ENCODE peak calls at places on chromosomes 1 and 21, in eight cellular contexts. V is activated naive CD8-positive, alpha-beta T cell treated with anti-CD3 and anti-CD28 coated beads, Interleukin-2, amount 50 U/mL, for 24 hours; Z is stimulated activated CD4-positive, alpha-beta T cell treated with anti-CD3 and anti-CD28 coated beads, TNF-alpha, amount 100 ng/mL, for 1 hour; W is Ammon's horn; C is lower lobe of right lung; K is naive thymus-derived CD8-positive, alpha-beta T cell; D is fibroblast of pulmonary artery; S is fibroblast of lung. Y is an unnamed sample.

GRCh38 chr1:186375929-186376330 is 292 bp downstream of the ODR4 start:
- DNase-seq in V (no peak), Z (no peak), W (no peak), C (no peak), K (no peak), D (no peak), S (no peak), Y (no peak)

GRCh38 chr1:94983343-94983742 is 56.4 kb upstream of the CNN3 start:
- DNase-seq in V (no peak), Z (no peak), W (no peak), C (no peak), K (no peak), D (peak; percentile 71), S (peak; percentile 64), Y (no peak)

GRCh38 chr1:165930961-165931360 is 103.5 kb downstream of the UCK2 start:
- DNase-seq in V (no peak), Z (no peak), W (no peak), C (no peak), K (no peak), D (no peak), S (no peak), Y (no peak)

GRCh38 chr1:111032295-111032897 is 68.7 kb upstream of the LRIF1 start:
- DNase-seq in V (peak; percentile 29), Z (no peak), W (peak; percentile 7), C (no peak), K (peak; percentile 70), D (peak; percentile 48), S (peak; percentile 38), Y (no peak)

GRCh38 chr1:34907487-34908090 is 21.9 kb downstream of the DLGAP3 start:
- DNase-seq in V (no peak), Z (no peak), W (no peak), C (no peak), K (no peak), D (peak; percentile 9), S (no peak), Y (no peak)

GRCh38 chr1:55081188-55081904 is 42.0 kb downstream of the PCSK9 start:
- DNase-seq in V (no peak), Z (no peak), W (no peak), C (no peak), K (no peak), D (peak; percentile 87), S (peak; percentile 59), Y (peak; percentile 41)

GRCh38 chr1:2471587-2472001 is 4.5 kb upstream of the PLCH2 start:
- DNase-seq in V (no peak), Z (no peak), W (no peak), C (no peak), K (no peak), D (no peak), S (no peak), Y (no peak)

GRCh38 chr1:67214420-67215174 is 48.3 kb downstream of the IL23R start:
- DNase-seq in V (peak; percentile 49), Z (no peak), W (no peak), C (no peak), K (peak; percentile 72), D (peak; percentile 46), S (peak; percentile 31), Y (no peak)

GRCh38 chr1:31785947-31786290 is 21.8 kb upstream of the ADGRB2 start:
- DNase-seq in V (no peak), Z (no peak), W (no peak), C (peak; percentile 8), K (no peak), D (no peak), S (no peak), Y (no peak)

GRCh38 chr1:25012966-25013962 is 83.2 kb upstream of the RUNX3 start:
- DNase-seq in V (no peak), Z (no peak), W (no peak), C (no peak), K (no peak), D (no peak), S (no peak), Y (no peak)

GRCh38 chr1:193275773-193276172 is 89.4 kb upstream of the B3GALT2 start:
- DNase-seq in V (no peak), Z (no peak), W (no peak), C (no peak), K (no peak), D (no peak), S (no peak), Y (no peak)

GRCh38 chr1:246609632-246610031 is 43.4 kb downstream of the CNST start:
- DNase-seq in V (no peak), Z (no peak), W (no peak), C (no peak), K (no peak), D (peak; percentile 17), S (no peak), Y (no peak)

GRCh38 chr1:66380452-66381212 is 153.3 kb upstream of the SGIP1 start:
- DNase-seq in V (no peak), Z (no peak), W (peak; percentile 44), C (no peak), K (no peak), D (no peak), S (no peak), Y (no peak)

GRCh38 chr1:245512181-245512888 is 357.6 kb downstream of the KIF26B start:
- DNase-seq in V (no peak), Z (no peak), W (peak; percentile 54), C (no peak), K (no peak), D (no peak), S (peak; percentile 32), Y (no peak)

GRCh38 chr1:223712184-223712855 is at the start of gene CAPN2:
- DNase-seq in V (peak; percentile 70), Z (peak; percentile 27), W (peak; percentile 76), C (peak; percentile 90), K (no peak), D (peak; percentile 87), S (peak; percentile 89), Y (peak; percentile 60)

GRCh38 chr1:206002833-206003532 is at the start of gene RAB7B:
- DNase-seq in V (no peak), Z (no peak), W (peak; percentile 59), C (peak; percentile 76), K (no peak), D (peak; percentile 81), S (peak; percentile 69), Y (no peak)

GRCh38 chr1:205518616-205519540 is 14.4 kb downstream of the CDK18 start:
- DNase-seq in V (no peak), Z (no peak), W (peak; percentile 95), C (no peak), K (no peak), D (no peak), S (no peak), Y (no peak)

GRCh38 chr1:91725961-91726704 is 159.8 kb downstream of the TGFBR3 start:
- DNase-seq in V (no peak), Z (no peak), W (peak; percentile 54), C (no peak), K (no peak), D (peak; percentile 90), S (peak; percentile 98), Y (peak; percentile 56)

GRCh38 chr1:189939967-189940366 is 537.7 kb downstream of the BRINP3 start:
- DNase-seq in V (no peak), Z (no peak), W (no peak), C (no peak), K (no peak), D (peak; percentile 61), S (peak; percentile 49), Y (no peak)

GRCh38 chr1:2610036-2610720 is 22.6 kb downstream of the MMEL1 start:
- DNase-seq in V (no peak), Z (no peak), W (no peak), C (peak; percentile 48), K (no peak), D (no peak), S (no peak), Y (no peak)

GRCh38 chr1:52034050-52034384 is 407 bp upstream of the KTI12 start:
- DNase-seq in V (no peak), Z (no peak), W (no peak), C (no peak), K (no peak), D (no peak), S (no peak), Y (no peak)

GRCh38 chr1:172991674-172992400 is 58.9 kb downstream of the TNFSF18 start:
- DNase-seq in V (no peak), Z (no peak), W (no peak), C (no peak), K (no peak), D (peak; percentile 75), S (no peak), Y (no peak)

GRCh38 chr1:15751739-15752138 is 6.9 kb upstream of the FBLIM1 start:
- DNase-seq in V (no peak), Z (no peak), W (no peak), C (no peak), K (no peak), D (no peak), S (no peak), Y (no peak)

GRCh38 chr21:38468989-38469388 is 29.3 kb downstream of the ERG start:
- DNase-seq in V (no peak), Z (no peak), W (no peak), C (no peak), K (no peak), D (no peak), S (no peak), Y (no peak)

GRCh38 chr1:168786476-168787330 is 57.7 kb upstream of the DPT start:
- DNase-seq in V (no peak), Z (no peak), W (no peak), C (no peak), K (no peak), D (no peak), S (no peak), Y (no peak)

GRCh38 chr1:78649628-78650027 is at the start of gene IFI44:
- DNase-seq in V (peak; percentile 70), Z (peak; percentile 44), W (peak; percentile 86), C (peak; percentile 86), K (peak; percentile 87), D (peak; percentile 92), S (peak; percentile 90), Y (peak; percentile 68)

GRCh38 chr1:179743679-179744400 is 749 bp downstream of the FAM163A start:
- DNase-seq in V (no peak), Z (no peak), W (no peak), C (no peak), K (no peak), D (no peak), S (no peak), Y (no peak)

GRCh38 chr1:30550365-30551220 is 172.8 kb downstream of the MATN1 start:
- DNase-seq in V (no peak), Z (no peak), W (no peak), C (no peak), K (no peak), D (no peak), S (no peak), Y (no peak)

GRCh38 chr21:24781146-24781545 is 826.1 kb downstream of the MRPL39 start:
- DNase-seq in V (no peak), Z (no peak), W (no peak), C (no peak), K (no peak), D (no peak), S (no peak), Y (no peak)

GRCh38 chr1:184118051-184118450 is 66.5 kb downstream of the TSEN15 start:
- DNase-seq in V (no peak), Z (no peak), W (no peak), C (no peak), K (no peak), D (peak; percentile 94), S (peak; percentile 98), Y (no peak)

GRCh38 chr21:41932191-41932575 is 21.6 kb downstream of the C2CD2 start:
- DNase-seq in V (no peak), Z (no peak), W (no peak), C (no peak), K (no peak), D (peak; percentile 82), S (peak; percentile 68), Y (peak; percentile 64)

Y was measured in pulmonary artery endothelial cell.